ENCODE peak calls at places on chromosomes 16 and 17, in five cellular contexts. T is ovary, X is ascending aorta, Q is gastrocnemius medialis, Z is spleen. O is an unnamed sample.

GRCh38 chr17:42908872-42909700 is 8.5 kb downstream of the G6PC1 start:
- DNase-seq in Q (no peak), Z (no peak), X (no peak), T (no peak), O (no peak)

GRCh38 chr17:76716146-76716833 is 5.5 kb upstream of the MXRA7 start:
- DNase-seq in Q (peak; percentile 63), X (peak; percentile 66), T (no peak), Z (peak; percentile 82), O (peak; percentile 100)

GRCh38 chr16:9297437-9298113 is 206.1 kb downstream of the HAPSTR1 start:
- DNase-seq in Z (no peak), T (no peak), X (no peak), Q (no peak), O (peak; percentile 16)

GRCh38 chr17:82390015-82390859 is 18.7 kb downstream of the UTS2R start:
- DNase-seq in Z (no peak), X (no peak), T (no peak), Q (no peak), O (no peak)

GRCh38 chr17:48058393-48059124 is 10.4 kb downstream of the NFE2L1 start:
- DNase-seq in X (no peak), Z (peak; percentile 44), Q (no peak), T (no peak), O (no peak)

GRCh38 chr17:19460695-19461094 is 49.7 kb downstream of the RNF112 start:
- DNase-seq in T (no peak), X (no peak), Q (no peak), Z (peak; percentile 62), O (peak; percentile 38)

GRCh38 chr17:50346313-50347086 is 574 bp downstream of the XYLT2 start:
- DNase-seq in X (no peak), Q (no peak), T (peak; percentile 51), Z (no peak), O (no peak)

GRCh38 chr17:7224661-7225111 is 4.9 kb downstream of the ACADVL start:
- DNase-seq in Z (no peak), Q (no peak), T (no peak), X (no peak), O (no peak)

GRCh38 chr16:12729448-12729847 is 74.2 kb downstream of the CPPED1 start:
- DNase-seq in Q (no peak), X (no peak), Z (no peak), T (no peak), O (peak; percentile 82)

GRCh38 chr17:47423406-47424295 is 99.9 kb downstream of the EFCAB13 start:
- DNase-seq in X (no peak), Q (no peak), Z (peak; percentile 75), T (no peak), O (no peak)

GRCh38 chr17:77140878-77141767 is at the start of gene SEC14L1:
- DNase-seq in X (no peak), T (no peak), Q (peak; percentile 74), Z (peak; percentile 90), O (peak; percentile 33)

GRCh38 chr16:53129281-53130192 is 74.7 kb downstream of the CHD9 start:
- DNase-seq in Z (no peak), X (no peak), T (no peak), Q (no peak), O (peak; percentile 73)

GRCh38 chr16:69243479-69243878 is 56.5 kb downstream of the SNTB2 start:
- DNase-seq in T (no peak), X (no peak), Q (no peak), Z (no peak), O (peak; percentile 55)

GRCh38 chr17:3982113-3982512 is 17.9 kb upstream of the ATP2A3 start:
- DNase-seq in Z (no peak), T (no peak), X (no peak), Q (no peak), O (no peak)

GRCh38 chr17:42980766-42981397 is 517 bp downstream of the RUNDC1 start:
- DNase-seq in X (no peak), Q (peak; percentile 9), Z (peak; percentile 91), T (peak; percentile 30), O (peak; percentile 62)

GRCh38 chr17:29931253-29931932 is 1.4 kb upstream of the SSH2 start:
- DNase-seq in Z (peak; percentile 83), X (no peak), T (peak; percentile 33), Q (peak; percentile 27), O (peak; percentile 80)

GRCh38 chr17:83176956-83177583 is 97.7 kb downstream of the METRNL start:
- DNase-seq in Q (no peak), X (no peak), T (no peak), Z (no peak), O (no peak)

GRCh38 chr16:787978-788398 is at the start of gene RPUSD1:
- DNase-seq in X (no peak), T (no peak), Z (no peak), Q (no peak), O (no peak)

GRCh38 chr17:36921131-36921851 is 16.0 kb upstream of the LHX1 start:
- DNase-seq in X (no peak), Z (no peak), Q (no peak), T (no peak), O (peak; percentile 14)

GRCh38 chr17:80513892-80514291 is 30.7 kb upstream of the RPTOR start:
- DNase-seq in T (no peak), Z (no peak), X (no peak), Q (no peak), O (no peak)

GRCh38 chr16:86574646-86575045 is 3.7 kb upstream of the FOXL1 start:
- DNase-seq in Z (no peak), T (no peak), X (no peak), Q (no peak), O (no peak)
- H3K4me3 ChIP-seq in Z (no peak overlapping the region), T (no peak overlapping the region), X (no peak overlapping the region), Q (no peak overlapping the region), O (no peak overlapping the region)

GRCh38 chr16:72349719-72350118 is 177.8 kb upstream of the PMFBP1 start:
- DNase-seq in T (no peak), X (no peak), Z (no peak), Q (no peak), O (no peak)
- TF ChIP-seq CTCF in T (no peak), X (no peak), Z (no peak), Q (no peak), O (no peak)

GRCh38 chr16:11712122-11712521 is 30.5 kb downstream of the TXNDC11 start:
- DNase-seq in X (no peak), Q (no peak), T (no peak), Z (no peak), O (no peak)
- H3K4me3 ChIP-seq in X (no peak overlapping the region), Q (no peak overlapping the region), T (no peak overlapping the region), Z (no peak overlapping the region), O (no peak overlapping the region)

GRCh38 chr16:20740007-20740883 is 1.4 kb downstream of the THUMPD1 start:
- DNase-seq in Q (no peak), T (no peak), X (no peak), Z (no peak), O (peak; percentile 12)
- TF ChIP-seq CTCF in Q (no peak), T (no peak), X (no peak), Z (peak; percentile 39), O (peak; percentile 44)